ENCODE peak calls at places on chromosomes 1 and 21, in seven cellular contexts. S, G, A, D, Q, Z and W are unnamed samples.

GRCh38 chr1:18090636-18091035 is 17.0 kb upstream of the IGSF21 start:
- DNase-seq in A (peak; percentile 26), S (no peak), D (no peak), Q (no peak), G (peak; percentile 82), Z (no peak), W (no peak)

GRCh38 chr1:91916811-91917460 is 31.0 kb upstream of the TGFBR3 start:
- DNase-seq in A (no peak), G (no peak), Q (no peak), Z (no peak), D (no peak), S (no peak), W (no peak)

GRCh38 chr1:201877877-201878339 is 10.8 kb upstream of the SHISA4 start:
- DNase-seq in Q (no peak), Z (no peak), D (no peak), G (peak; percentile 72), A (no peak), S (no peak), W (no peak)

GRCh38 chr1:24793762-24794161 is 48.5 kb downstream of the CLIC4 start:
- DNase-seq in G (no peak), Q (no peak), A (no peak), Z (no peak), S (no peak), D (no peak), W (no peak)

GRCh38 chr1:188166654-188167053 is 1337.9 kb downstream of the PLA2G4A start:
- DNase-seq in D (no peak), Q (no peak), A (no peak), Z (no peak), S (no peak), G (no peak), W (no peak)

GRCh38 chr1:15703562-15703961 is 19.4 kb downstream of the PLEKHM2 start:
- DNase-seq in S (no peak), Z (peak; percentile 86), G (no peak), Q (peak; percentile 81), D (peak; percentile 50), A (no peak), W (no peak)

GRCh38 chr1:241639040-241639652 is 1.0 kb downstream of the CHML start:
- DNase-seq in D (no peak), G (no peak), S (no peak), Q (no peak), A (no peak), Z (no peak), W (no peak)

GRCh38 chr1:153635872-153636271 is 2.0 kb downstream of the CHTOP start:
- DNase-seq in D (no peak), Q (no peak), S (no peak), A (no peak), Z (no peak), G (no peak), W (no peak)

GRCh38 chr1:186482661-186483255 is 21.8 kb upstream of the PDC start:
- DNase-seq in Z (peak; percentile 63), A (no peak), D (peak; percentile 77), G (peak; percentile 73), Q (peak; percentile 43), S (peak; percentile 14), W (no peak)

GRCh38 chr1:225119307-225119706 is 189.8 kb downstream of the DNAH14 start:
- DNase-seq in G (no peak), D (no peak), Z (no peak), A (no peak), S (no peak), Q (no peak), W (no peak)

GRCh38 chr21:29072873-29073221 is 601 bp downstream of the CCT8 start:
- DNase-seq in G (no peak), Q (no peak), S (no peak), D (no peak), Z (no peak), A (no peak), W (no peak)

GRCh38 chr21:36532769-36533467 is 53.0 kb upstream of the CLDN14 start:
- DNase-seq in S (no peak), D (peak; percentile 63), Z (no peak), A (no peak), Q (no peak), G (no peak), W (no peak)

GRCh38 chr1:226870323-226871046 is at the start of gene PSEN2:
- DNase-seq in D (no peak), Q (peak; percentile 84), G (peak; percentile 40), S (peak; percentile 43), Z (peak; percentile 73), A (peak; percentile 55), W (peak; percentile 43)

GRCh38 chr1:44808063-44808937 is at the start of gene BTBD19:
- DNase-seq in A (no peak), S (peak; percentile 72), Z (peak; percentile 92), D (no peak), Q (peak; percentile 92), G (no peak), W (peak; percentile 77)

GRCh38 chr1:3799976-3800685 is 3.8 kb upstream of the LRRC47 start:
- DNase-seq in G (peak; percentile 76), S (no peak), Z (no peak), A (no peak), Q (no peak), D (no peak), W (no peak)

GRCh38 chr1:97826820-97827219 is 94.0 kb downstream of the DPYD start:
- DNase-seq in G (no peak), Z (no peak), Q (no peak), A (no peak), D (no peak), S (no peak), W (no peak)

GRCh38 chr1:205248793-205249601 is 21.3 kb downstream of the TMCC2 start:
- DNase-seq in Q (peak; percentile 70), S (no peak), Z (peak; percentile 80), D (no peak), A (peak; percentile 33), G (no peak), W (no peak)

GRCh38 chr1:206419250-206419649 is 51.0 kb upstream of the IKBKE start:
- DNase-seq in S (no peak), G (no peak), D (no peak), Z (no peak), Q (no peak), A (no peak), W (no peak)

GRCh38 chr1:97245682-97246081 is 524.1 kb downstream of the PTBP2 start:
- DNase-seq in Z (no peak), S (no peak), Q (no peak), D (no peak), A (no peak), G (no peak), W (no peak)

GRCh38 chr1:155979525-155980343 is 1.4 kb upstream of the ARHGEF2 start:
- DNase-seq in D (no peak), S (no peak), A (no peak), Z (no peak), G (no peak), Q (peak; percentile 65), W (no peak)

GRCh38 chr21:45468051-45468970 is 63.3 kb downstream of the COL18A1 start:
- DNase-seq in S (no peak), G (no peak), D (no peak), Z (no peak), A (no peak), Q (peak; percentile 45), W (no peak)

GRCh38 chr1:9455487-9456237 is 83.6 kb upstream of the SLC25A33 start:
- DNase-seq in Q (peak; percentile 83), G (peak; percentile 90), D (no peak), A (peak; percentile 13), Z (no peak), S (peak; percentile 50), W (peak; percentile 21)

GRCh38 chr1:7751174-7751573 is 19.9 kb upstream of the VAMP3 start:
- DNase-seq in G (no peak), A (no peak), D (no peak), S (no peak), Z (no peak), Q (no peak), W (no peak)

GRCh38 chr1:116525440-116525839 is 45.4 kb downstream of the CD58 start:
- DNase-seq in S (no peak), G (no peak), A (no peak), D (no peak), Z (no peak), Q (no peak), W (no peak)

GRCh38 chr1:85465791-85466134 is 804 bp upstream of the DDAH1 start:
- DNase-seq in Q (no peak), G (no peak), D (no peak), S (no peak), A (no peak), Z (no peak), W (no peak)